ENCODE peak calls at places on chromosomes 13 and 19, in five cellular contexts. C is GM10248, Q is thyroid gland, X is uterus, Z is thoracic aorta. P is an unnamed sample.

GRCh38 chr13:74110053-74110452 is 24.2 kb downstream of the KLF12 start:
- DNase-seq in C (no peak), Q (no peak), X (no peak), Z (no peak), P (no peak)

GRCh38 chr19:50639121-50640112 is at the start of gene SYT3:
- DNase-seq in C (peak; percentile 56), Q (peak; percentile 47), X (no peak), Z (no peak), P (no peak)

GRCh38 chr19:3985643-3986259 is 488 bp upstream of the EEF2 start:
- DNase-seq in C (no peak), Q (no peak), X (no peak), Z (no peak), P (no peak)

GRCh38 chr19:4803736-4804695 is 12.5 kb downstream of the FEM1A start:
- DNase-seq in C (peak; percentile 84), Q (peak; percentile 52), X (peak; percentile 54), Z (no peak), P (no peak)

GRCh38 chr13:30818323-30818960 is 83.1 kb downstream of the ALOX5AP start:
- DNase-seq in C (no peak), Q (no peak), X (peak; percentile 76), Z (peak; percentile 51), P (no peak)

GRCh38 chr13:42876810-42877550 is 95.6 kb downstream of the FAM216B start:
- DNase-seq in C (no peak), Q (no peak), X (no peak), Z (no peak), P (no peak)

GRCh38 chr19:18157465-18158063 is 4.6 kb downstream of the PIK3R2 start:
- DNase-seq in C (no peak), Q (peak; percentile 52), X (no peak), Z (no peak), P (no peak)

GRCh38 chr13:102317593-102317992 is 84.3 kb downstream of the FGF14 start:
- DNase-seq in C (no peak), Q (peak; percentile 51), X (peak; percentile 94), Z (peak; percentile 54), P (no peak)

GRCh38 chr13:75132800-75133695 is 348.9 kb downstream of the TBC1D4 start:
- DNase-seq in C (no peak), Q (no peak), X (no peak), Z (no peak), P (no peak)

GRCh38 chr13:73970413-73971055 is 163.7 kb downstream of the KLF12 start:
- DNase-seq in C (no peak), Q (no peak), X (no peak), Z (no peak), P (no peak)

GRCh38 chr13:32914686-32915085 is 101.5 kb upstream of the KL start:
- DNase-seq in C (no peak), Q (no peak), X (no peak), Z (no peak), P (no peak)

GRCh38 chr13:30382836-30383525 is 39.3 kb upstream of the UBE2L5 start:
- DNase-seq in C (no peak), Q (no peak), X (no peak), Z (no peak), P (no peak)

GRCh38 chr19:42198676-42199439 is 18.6 kb downstream of the DEDD2 start:
- DNase-seq in C (peak; percentile 84), Q (no peak), X (no peak), Z (no peak), P (no peak)

GRCh38 chr19:36209372-36209771 is 5.1 kb downstream of the ZNF565 start:
- DNase-seq in C (no peak), Q (no peak), X (no peak), Z (no peak), P (no peak)

GRCh38 chr19:41933693-41934426 is 5.6 kb upstream of the ERFL start:
- DNase-seq in C (no peak), Q (no peak), X (no peak), Z (no peak), P (no peak)

GRCh38 chr19:409006-409514 is at the start of gene C2CD4C:
- DNase-seq in C (no peak), Q (peak; percentile 21), X (no peak), Z (no peak), P (no peak)

GRCh38 chr13:19959141-19959830 is 759 bp downstream of the ZMYM2 start:
- DNase-seq in C (peak; percentile 57), Q (peak; percentile 53), X (peak; percentile 57), Z (peak; percentile 8), P (peak; percentile 87)

GRCh38 chr13:76619631-76620030 is 266.6 kb downstream of the KCTD12 start:
- DNase-seq in C (no peak), Q (no peak), X (no peak), Z (no peak), P (no peak)

GRCh38 chr19:7255119-7255518 is 39.1 kb downstream of the INSR start:
- DNase-seq in C (no peak), Q (no peak), X (no peak), Z (no peak), P (no peak)

GRCh38 chr19:7349961-7350711 is 1.4 kb downstream of the ARHGEF18 start:
- DNase-seq in C (no peak), Q (no peak), X (no peak), Z (no peak), P (no peak)

GRCh38 chr19:15008308-15008707 is 28.6 kb upstream of the SLC1A6 start:
- DNase-seq in C (no peak), Q (no peak), X (no peak), Z (no peak), P (no peak)

GRCh38 chr13:59533561-59534337 is 630.0 kb downstream of the DIAPH3 start:
- DNase-seq in C (no peak), Q (no peak), X (no peak), Z (no peak), P (no peak)

GRCh38 chr19:38661996-38662395 is 14.5 kb downstream of the ACTN4 start:
- DNase-seq in C (no peak), Q (peak; percentile 80), X (no peak), Z (no peak), P (no peak)

GRCh38 chr19:35501684-35502083 is 11.4 kb upstream of the KRTDAP start:
- DNase-seq in C (no peak), Q (no peak), X (peak; percentile 34), Z (no peak), P (no peak)

GRCh38 chr13:108926848-108927247 is 297.4 kb downstream of the MYO16 start:
- DNase-seq in C (no peak), Q (no peak), X (no peak), Z (no peak), P (no peak)

GRCh38 chr19:6710273-6711077 is 10.0 kb downstream of the C3 start:
- DNase-seq in C (no peak), Q (no peak), X (no peak), Z (no peak), P (no peak)

DNA sequence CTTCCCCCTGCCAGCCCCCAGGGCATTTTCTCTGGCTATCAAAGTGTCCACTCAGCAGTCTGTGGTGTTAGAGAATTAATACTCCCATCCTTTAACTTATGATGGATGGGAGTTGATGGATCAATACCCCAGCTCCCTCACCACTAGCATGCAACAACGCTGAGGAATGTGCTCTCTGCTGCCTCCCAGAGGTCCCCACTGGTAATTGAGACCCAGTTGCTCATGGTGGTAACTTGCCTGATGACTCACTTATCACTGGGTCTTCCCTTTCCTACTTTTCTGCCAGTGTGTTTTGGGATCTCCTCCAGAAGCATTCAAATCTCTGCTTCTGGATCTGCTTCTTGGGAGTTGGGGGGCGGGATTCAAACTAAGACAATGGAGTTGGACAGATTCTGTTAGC is 20.3 kb upstream of the CACNA1A start:
- DNase-seq in C (no peak), Q (no peak), X (no peak), Z (no peak), P (no peak)
- TF ChIP-seq CTCF in C (no peak), Q (no peak), X (no peak), Z (no peak), P (peak; percentile 20)

DNA sequence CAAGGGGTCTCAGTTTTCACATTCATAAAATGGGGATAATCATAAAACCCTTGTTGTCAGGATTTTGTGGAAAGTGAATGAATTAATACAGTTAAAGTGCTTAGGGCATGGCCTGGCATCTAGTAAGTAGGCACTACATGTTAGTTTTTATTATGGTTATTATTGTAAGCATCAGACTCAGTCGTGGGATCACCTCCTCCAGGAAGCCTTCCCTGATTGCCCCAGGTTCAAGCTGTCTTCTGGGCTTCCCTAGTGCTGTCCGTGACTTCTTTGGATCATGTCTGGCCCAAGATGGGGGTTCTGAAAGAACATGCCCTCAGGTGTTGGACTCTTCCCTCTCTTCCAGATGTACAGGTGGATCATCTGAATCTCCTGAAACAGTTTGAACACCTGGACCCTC is 10.7 kb downstream of the NUCB1 start:
- DNase-seq in C (no peak), Q (no peak), X (no peak), Z (no peak), P (no peak)
- TF ChIP-seq CTCF in C (no peak), Q (no peak), X (no peak), Z (no peak), P (no peak)

GRCh38 chr19:34501339-34502320 is 20.1 kb downstream of the WTIP start:
- DNase-seq in C (peak; percentile 95), Q (peak; percentile 85), X (peak; percentile 94), Z (peak; percentile 79), P (peak; percentile 98)
- TF ChIP-seq CTCF in C (peak; percentile 100), Q (peak; percentile 94), X (peak; percentile 98), Z (peak; percentile 99), P (peak; percentile 99)

GRCh38 chr13:79037197-79037596 is 368.9 kb downstream of the RBM26 start:
- DNase-seq in C (no peak), Q (no peak), X (no peak), Z (no peak), P (no peak)
- TF ChIP-seq CTCF in C (no peak), Q (no peak), X (no peak), Z (no peak), P (no peak)

GRCh38 chr13:89361909-89362308 is 1690.7 kb downstream of the SLITRK5 start:
- DNase-seq in C (no peak), Q (no peak), X (no peak), Z (no peak), P (no peak)
- TF ChIP-seq CTCF in C (no peak), Q (no peak), X (no peak), Z (no peak), P (peak; percentile 50)

GRCh38 chr19:55279773-55280643 is at the start of gene HSPBP1:
- DNase-seq in C (peak; percentile 89), Q (peak; percentile 93), X (peak; percentile 95), Z (peak; percentile 68), P (peak; percentile 98)
- TF ChIP-seq CTCF in C (no peak), Q (no peak), X (no peak), Z (no peak), P (no peak)

P was measured in osteocyte.